ENCODE peak calls at places on chromosomes 3 and 15, in five cellular contexts. L is MCF 10A; N is natural killer cell treated with Interleukin-12 subunit alpha and Interleukin-12 subunit beta and Interleukin-15 and Interleukin-18, amount 100 ng/mL, for 72 hours; Z is hippocampal formation; P is NCI-H1436. V is an unnamed sample.

GRCh38 chr3:27686642-27687041 is 35.5 kb downstream of the EOMES start:
- DNase-seq in L (peak), N (no peak), Z (no peak), P (no peak), V (no peak)

GRCh38 chr3:11214451-11214987 is 57.7 kb upstream of the ATG7 start:
- DNase-seq in L (no peak), N (no peak), Z (no peak), P (no peak), V (no peak)

GRCh38 chr15:43293402-43293801 is 26.7 kb upstream of the TGM5 start:
- DNase-seq in L (no peak), N (no peak), Z (no peak), P (peak), V (no peak)

GRCh38 chr3:178308696-178309278 is 227.4 kb upstream of the KCNMB2 start:
- DNase-seq in L (no peak), N (no peak), Z (no peak), P (no peak), V (no peak)

GRCh38 chr3:12196684-12197083 is 38.0 kb upstream of the TIMP4 start:
- DNase-seq in L (no peak), N (no peak), Z (no peak), P (no peak), V (no peak)

GRCh38 chr15:32870240-32871033 is 152.6 kb downstream of the GREM1 start:
- DNase-seq in L (peak), N (no peak), Z (no peak), P (no peak), V (no peak)

GRCh38 chr3:172892158-172892557 is 141.6 kb downstream of the ECT2 start:
- DNase-seq in L (peak), N (no peak), Z (no peak), P (no peak), V (no peak)

GRCh38 chr15:74799843-74800558 is 12.6 kb upstream of the LMAN1L start:
- DNase-seq in L (peak), N (peak), Z (peak), P (peak), V (peak)

GRCh38 chr15:39502048-39502447 is 78.8 kb upstream of the THBS1 start:
- DNase-seq in L (no peak), N (no peak), Z (no peak), P (no peak), V (no peak)

GRCh38 chr3:129610276-129610675 is 3.8 kb upstream of the PLXND1 start:
- DNase-seq in L (no peak), N (no peak), Z (no peak), P (no peak), V (no peak)

GRCh38 chr3:38548154-38548931 is 52.2 kb downstream of the EXOG start:
- DNase-seq in L (no peak), N (no peak), Z (no peak), P (no peak), V (no peak)

GRCh38 chr3:186653984-186654383 is 11.8 kb upstream of the HRG start:
- DNase-seq in L (no peak), N (no peak), Z (no peak), P (no peak), V (no peak)

GRCh38 chr3:197854596-197855343 is 63.7 kb downstream of the LRCH3 start:
- DNase-seq in L (peak), N (no peak), Z (no peak), P (no peak), V (no peak)

GRCh38 chr15:84736375-84736774 is 12.0 kb upstream of the ZNF592 start:
- DNase-seq in L (no peak), N (peak), Z (no peak), P (no peak), V (no peak)

GRCh38 chr15:51866751-51867150 is 37.3 kb downstream of the TMOD3 start:
- DNase-seq in L (no peak), N (no peak), Z (no peak), P (no peak), V (no peak)

GRCh38 chr3:100310355-100310965 is 24.1 kb upstream of the NIT2 start:
- DNase-seq in L (no peak), N (no peak), Z (no peak), P (no peak), V (no peak)

GRCh38 chr15:48963524-48964113 is at the start of gene SHC4:
- DNase-seq in L (peak), N (no peak), Z (peak), P (peak), V (no peak)

GRCh38 chr3:118817748-118818165 is 216.9 kb downstream of the IGSF11 start:
- DNase-seq in L (peak), N (peak), Z (no peak), P (peak), V (peak)

GRCh38 chr3:54909236-54909635 is 18.6 kb downstream of the LRTM1 start:
- DNase-seq in L (no peak), N (no peak), Z (no peak), P (no peak), V (no peak)

GRCh38 chr15:69026355-69026754 is 11.9 kb downstream of the NOX5 start:
- DNase-seq in L (no peak), N (no peak), Z (no peak), P (no peak), V (no peak)

GRCh38 chr3:57224856-57225255 is 2.7 kb upstream of the APPL1 start:
- DNase-seq in L (no peak), N (no peak), Z (no peak), P (no peak), V (no peak)

GRCh38 chr3:53705024-53705750 is 141.0 kb downstream of the CHDH start:
- DNase-seq in L (no peak), N (no peak), Z (no peak), P (no peak), V (no peak)

GRCh38 chr3:146813496-146813895 is 208.3 kb upstream of the PLSCR5 start:
- DNase-seq in L (no peak), N (no peak), Z (no peak), P (no peak), V (no peak)

GRCh38 chr3:62965311-62965710 is 90.1 kb upstream of the CADPS start:
- DNase-seq in L (no peak), N (no peak), Z (no peak), P (no peak), V (no peak)

GRCh38 chr15:50112488-50113186 is 6.4 kb downstream of the ATP8B4 start:
- DNase-seq in L (no peak), N (no peak), Z (no peak), P (no peak), V (no peak)

GRCh38 chr15:53746101-53746500 is 13.4 kb downstream of the WDR72 start:
- DNase-seq in L (no peak), N (no peak), Z (no peak), P (no peak), V (no peak)

GRCh38 chr15:77033729-77034619 is 36.9 kb downstream of the TSPAN3 start:
- DNase-seq in L (no peak), N (peak), Z (no peak), P (no peak), V (no peak)

GRCh38 chr15:41018534-41018933 is 65.3 kb downstream of the CHAC1 start:
- DNase-seq in L (peak), N (no peak), Z (peak), P (no peak), V (no peak)

GRCh38 chr15:69862540-69862939 is 235.2 kb downstream of the TLE3 start:
- DNase-seq in L (peak), N (no peak), Z (no peak), P (no peak), V (no peak)